ENCODE peak calls at places on chromosomes 3 and 15, in ten cellular contexts. One of them, this sample, is unnamed.

GRCh38 chr3:75140904-75141615 is 523.1 kb upstream of the FRG2C start:
- DNase-seq in uterus: no peak
- DNase-seq in activated naive CD4-positive, alpha-beta T cell: no peak
- DNase-seq in stimulated activated CD4-positive, alpha-beta T cell treated with anti-CD3 and anti-CD28 coated beads, Interleukin-4, amount 100 ng/mL, for 48 hours: no peak
- DNase-seq in thoracic aorta: no peak
- DNase-seq in T-helper 1 cell: no peak
- DNase-seq in SK-N-SH: no peak
- DNase-seq in HT-29: peak; percentile 37
- DNase-seq in NCI-H146: no peak
- DNase-seq in GM04504: no peak
- DNase-seq in this sample: peak; percentile 31

GRCh38 chr3:131705558-131706051 is 202.8 kb upstream of the MRPL3 start:
- DNase-seq in uterus: no peak
- DNase-seq in activated naive CD4-positive, alpha-beta T cell: no peak
- DNase-seq in stimulated activated CD4-positive, alpha-beta T cell treated with anti-CD3 and anti-CD28 coated beads, Interleukin-4, amount 100 ng/mL, for 48 hours: no peak
- DNase-seq in thoracic aorta: no peak
- DNase-seq in T-helper 1 cell: no peak
- DNase-seq in SK-N-SH: no peak
- DNase-seq in HT-29: no peak
- DNase-seq in NCI-H146: no peak
- DNase-seq in GM04504: no peak
- DNase-seq in this sample: no peak

GRCh38 chr3:52128118-52128683 is 26.0 kb downstream of the POC1A start:
- DNase-seq in uterus: no peak
- DNase-seq in activated naive CD4-positive, alpha-beta T cell: no peak
- DNase-seq in stimulated activated CD4-positive, alpha-beta T cell treated with anti-CD3 and anti-CD28 coated beads, Interleukin-4, amount 100 ng/mL, for 48 hours: no peak
- DNase-seq in thoracic aorta: no peak
- DNase-seq in T-helper 1 cell: no peak
- DNase-seq in SK-N-SH: peak; percentile 76
- DNase-seq in HT-29: peak; percentile 71
- DNase-seq in NCI-H146: peak; percentile 46
- DNase-seq in GM04504: peak; percentile 28
- DNase-seq in this sample: peak; percentile 88

GRCh38 chr15:70081612-70082011 is 16.1 kb downstream of the TLE3 start:
- DNase-seq in uterus: no peak
- DNase-seq in activated naive CD4-positive, alpha-beta T cell: no peak
- DNase-seq in stimulated activated CD4-positive, alpha-beta T cell treated with anti-CD3 and anti-CD28 coated beads, Interleukin-4, amount 100 ng/mL, for 48 hours: no peak
- DNase-seq in thoracic aorta: no peak
- DNase-seq in T-helper 1 cell: no peak
- DNase-seq in SK-N-SH: no peak
- DNase-seq in HT-29: no peak
- DNase-seq in NCI-H146: no peak
- DNase-seq in GM04504: no peak
- DNase-seq in this sample: no peak

GRCh38 chr3:130671545-130671944 is 75.1 kb downstream of the PIK3R4 start:
- DNase-seq in uterus: no peak
- DNase-seq in activated naive CD4-positive, alpha-beta T cell: no peak
- DNase-seq in stimulated activated CD4-positive, alpha-beta T cell treated with anti-CD3 and anti-CD28 coated beads, Interleukin-4, amount 100 ng/mL, for 48 hours: no peak
- DNase-seq in thoracic aorta: no peak
- DNase-seq in T-helper 1 cell: no peak
- DNase-seq in SK-N-SH: no peak
- DNase-seq in HT-29: no peak
- DNase-seq in NCI-H146: no peak
- DNase-seq in GM04504: no peak
- DNase-seq in this sample: no peak

GRCh38 chr15:67216859-67217258 is 37.6 kb downstream of the AAGAB start:
- DNase-seq in uterus: no peak
- DNase-seq in activated naive CD4-positive, alpha-beta T cell: no peak
- DNase-seq in stimulated activated CD4-positive, alpha-beta T cell treated with anti-CD3 and anti-CD28 coated beads, Interleukin-4, amount 100 ng/mL, for 48 hours: no peak
- DNase-seq in thoracic aorta: no peak
- DNase-seq in T-helper 1 cell: no peak
- DNase-seq in SK-N-SH: no peak
- DNase-seq in HT-29: no peak
- DNase-seq in NCI-H146: no peak
- DNase-seq in GM04504: no peak
- DNase-seq in this sample: no peak

GRCh38 chr3:6526321-6526720 is 334.6 kb upstream of the GRM7 start:
- DNase-seq in uterus: no peak
- DNase-seq in activated naive CD4-positive, alpha-beta T cell: no peak
- DNase-seq in stimulated activated CD4-positive, alpha-beta T cell treated with anti-CD3 and anti-CD28 coated beads, Interleukin-4, amount 100 ng/mL, for 48 hours: no peak
- DNase-seq in thoracic aorta: no peak
- DNase-seq in T-helper 1 cell: no peak
- DNase-seq in SK-N-SH: no peak
- DNase-seq in HT-29: no peak
- DNase-seq in NCI-H146: no peak
- DNase-seq in GM04504: no peak
- DNase-seq in this sample: no peak

GRCh38 chr15:57606048-57606447 is 14.3 kb downstream of the MYZAP start:
- DNase-seq in uterus: no peak
- DNase-seq in activated naive CD4-positive, alpha-beta T cell: no peak
- DNase-seq in stimulated activated CD4-positive, alpha-beta T cell treated with anti-CD3 and anti-CD28 coated beads, Interleukin-4, amount 100 ng/mL, for 48 hours: no peak
- DNase-seq in thoracic aorta: no peak
- DNase-seq in T-helper 1 cell: no peak
- DNase-seq in SK-N-SH: no peak
- DNase-seq in HT-29: no peak
- DNase-seq in NCI-H146: no peak
- DNase-seq in GM04504: no peak
- DNase-seq in this sample: no peak

GRCh38 chr15:69600556-69601085 is 148.0 kb downstream of the RPLP1 start:
- DNase-seq in uterus: no peak
- DNase-seq in activated naive CD4-positive, alpha-beta T cell: no peak
- DNase-seq in stimulated activated CD4-positive, alpha-beta T cell treated with anti-CD3 and anti-CD28 coated beads, Interleukin-4, amount 100 ng/mL, for 48 hours: no peak
- DNase-seq in thoracic aorta: no peak
- DNase-seq in T-helper 1 cell: no peak
- DNase-seq in SK-N-SH: no peak
- DNase-seq in HT-29: no peak
- DNase-seq in NCI-H146: no peak
- DNase-seq in GM04504: no peak
- DNase-seq in this sample: no peak

GRCh38 chr15:65215496-65215895 is 4.2 kb upstream of the CILP start:
- DNase-seq in uterus: no peak
- DNase-seq in activated naive CD4-positive, alpha-beta T cell: no peak
- DNase-seq in stimulated activated CD4-positive, alpha-beta T cell treated with anti-CD3 and anti-CD28 coated beads, Interleukin-4, amount 100 ng/mL, for 48 hours: no peak
- DNase-seq in thoracic aorta: no peak
- DNase-seq in T-helper 1 cell: no peak
- DNase-seq in SK-N-SH: no peak
- DNase-seq in HT-29: no peak
- DNase-seq in NCI-H146: no peak
- DNase-seq in GM04504: no peak
- DNase-seq in this sample: no peak